ENCODE peak calls at places on chromosomes 12 and 14, in eight cellular contexts. H is fibroblast of lung, Z is PC-9, W is stomach, Y is psoas muscle, F is small intestine, U is prostate gland, X is aorta. R is an unnamed sample. For H3K36me3, the result is how much of the 10 kb centered on the place peaks cover.

GRCh38 chr12:131454418-131455217 is 256.3 kb upstream of the SFSWAP start:
- DNase-seq in H (no peak), Z (peak), W (peak), Y (no peak), F (peak), U (no peak), X (no peak), R (peak)

GRCh38 chr14:23186913-23187654 is 3.6 kb upstream of the SLC7A8 start:
- DNase-seq in H (peak), Z (peak), W (peak), Y (no peak), F (peak), U (peak), X (no peak), R (no peak)

GRCh38 chr12:62692884-62693283 is 226.3 kb downstream of the MON2 start:
- DNase-seq in H (peak), Z (no peak), W (no peak), Y (no peak), F (no peak), U (no peak), X (no peak), R (no peak)

GRCh38 chr12:115691123-115691522 is 586.4 kb downstream of the MED13L start:
- DNase-seq in H (no peak), Z (no peak), W (no peak), Y (no peak), F (peak), U (no peak), X (no peak), R (no peak)

GRCh38 chr12:110245278-110245868 is 35.7 kb upstream of the ATP2A2 start:
- DNase-seq in H (no peak), Z (no peak), W (peak), Y (no peak), F (peak), U (no peak), X (peak), R (peak)

GRCh38 chr14:95204705-95205104 is 47.4 kb upstream of the DICER1 start:
- DNase-seq in H (no peak), Z (no peak), W (no peak), Y (no peak), F (no peak), U (no peak), X (no peak), R (no peak)

GRCh38 chr14:51328089-51328941 is 88.3 kb downstream of the TMX1 start:
- DNase-seq in H (peak), Z (peak), W (no peak), Y (peak), F (no peak), U (no peak), X (no peak), R (no peak)

GRCh38 chr12:19031032-19031431 is 98.5 kb upstream of the PLEKHA5 start:
- DNase-seq in H (peak), Z (peak), W (no peak), Y (no peak), F (no peak), U (no peak), X (no peak), R (no peak)

GRCh38 chr12:127660961-127661360 is 606.0 kb upstream of the TMEM132C start:
- DNase-seq in H (no peak), Z (no peak), W (no peak), Y (no peak), F (no peak), U (no peak), X (no peak), R (no peak)

GRCh38 chr12:70927356-70927755 is 6.8 kb upstream of the PTPRR start:
- DNase-seq in H (no peak), Z (no peak), W (no peak), Y (no peak), F (no peak), U (no peak), X (no peak), R (no peak)

GRCh38 chr14:64762044-64763034 is 58.1 kb downstream of the PLEKHG3 start:
- DNase-seq in H (peak), Z (peak), W (peak), Y (peak), F (peak), U (peak), X (peak), R (peak)

GRCh38 chr12:31591308-31591901 is 469 bp upstream of the DENND5B start:
- DNase-seq in H (peak), Z (no peak), W (no peak), Y (no peak), F (peak), U (peak), X (no peak), R (no peak)

GRCh38 chr12:28130625-28131598 is 59.3 kb upstream of the CCDC91 start:
- DNase-seq in H (peak), Z (peak), W (no peak), Y (peak), F (no peak), U (no peak), X (peak), R (no peak)

GRCh38 chr12:119704065-119704747 is 36.3 kb downstream of the PRKAB1 start:
- DNase-seq in H (peak), Z (no peak), W (no peak), Y (peak), F (no peak), U (no peak), X (no peak), R (no peak)

GRCh38 chr14:74569826-74570591 is 42.0 kb downstream of the LTBP2 start:
- DNase-seq in H (peak), Z (peak), W (no peak), Y (no peak), F (no peak), U (peak), X (peak), R (no peak)

GRCh38 chr14:90184094-90184493 is 72.3 kb upstream of the PSMC1 start:
- DNase-seq in H (no peak), Z (no peak), W (no peak), Y (no peak), F (no peak), U (no peak), X (no peak), R (peak)

GRCh38 chr12:14885718-14886201 is at the start of gene MGP:
- DNase-seq in H (peak), Z (peak), W (no peak), Y (peak), F (no peak), U (peak), X (peak), R (no peak)

GRCh38 chr12:67442347-67442841 is 173.2 kb downstream of the CAND1 start:
- DNase-seq in H (no peak), Z (no peak), W (no peak), Y (no peak), F (peak), U (no peak), X (no peak), R (no peak)

GRCh38 chr12:42590324-42590934 is 883 bp upstream of the PRICKLE1 start:
- DNase-seq in H (peak), Z (peak), W (no peak), Y (peak), F (peak), U (no peak), X (peak), R (peak)

GRCh38 chr12:1827806-1828805 is 7.7 kb downstream of the LRTM2 start:
- DNase-seq in H (no peak), Z (no peak), W (no peak), Y (no peak), F (no peak), U (no peak), X (peak), R (peak)

GRCh38 chr14:55180434-55180833 is 11.0 kb downstream of the DLGAP5 start:
- DNase-seq in H (peak), Z (no peak), W (no peak), Y (no peak), F (no peak), U (no peak), X (no peak), R (no peak)

GRCh38 chr14:55180006-55180405 is 11.4 kb downstream of the DLGAP5 start:
- DNase-seq in H (no peak), Z (no peak), W (no peak), Y (no peak), F (no peak), U (no peak), X (no peak), R (no peak)
- H3K36me3 ChIP-seq in H (under half), Z (under half), W (under half), Y (under half), F (under half), U (under half), X (under half), R (under half)

DNA sequence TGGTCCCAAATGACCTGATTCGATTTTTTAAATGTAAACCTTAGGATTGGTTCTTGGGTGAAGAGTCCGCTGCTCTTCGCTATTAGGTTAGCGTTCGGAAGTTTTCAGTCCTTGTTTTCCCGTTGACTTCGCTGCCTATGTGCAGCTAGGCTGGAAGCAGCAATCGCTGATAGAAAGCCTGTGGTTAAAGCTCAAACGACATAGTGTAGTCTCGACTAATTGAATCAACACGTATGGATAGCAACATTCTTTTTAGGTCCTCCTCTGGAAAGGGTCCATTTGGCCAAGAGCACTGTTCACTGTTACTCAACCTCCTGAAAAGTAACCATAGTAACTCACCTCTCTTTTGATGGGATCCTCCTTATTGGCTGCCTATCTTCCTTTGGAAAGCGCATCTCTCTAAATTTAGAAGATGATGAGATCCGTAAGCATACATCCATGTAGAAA is 355.5 kb downstream of the SNAPC1 start:
- DNase-seq in H (peak), Z (no peak), W (no peak), Y (no peak), F (no peak), U (no peak), X (no peak), R (no peak)
- H3K4me3 ChIP-seq in H (peak), Z (no peak), W (peak), Y (peak), F (no peak), U (peak), X (no peak), R (no peak)

GRCh38 chr14:30906752-30907658 is 32.6 kb downstream of the COCH start:
- DNase-seq in H (peak), Z (no peak), W (no peak), Y (no peak), F (no peak), U (no peak), X (no peak), R (no peak)

GRCh38 chr14:30908826-30909225 is 34.5 kb downstream of the COCH start:
- DNase-seq in H (no peak), Z (no peak), W (no peak), Y (no peak), F (no peak), U (no peak), X (no peak), R (no peak)

GRCh38 chr14:30903285-30904124 is 29.1 kb downstream of the COCH start:
- DNase-seq in H (no peak), Z (no peak), W (no peak), Y (no peak), F (no peak), U (no peak), X (no peak), R (no peak)

GRCh38 chr14:30907659-30908057 is 33.3 kb downstream of the COCH start:
- DNase-seq in H (no peak), Z (no peak), W (no peak), Y (no peak), F (no peak), U (no peak), X (no peak), R (no peak)
- H3K36me3 ChIP-seq in H (under half), Z (under half), W (half or more), Y (half or more), F (under half), U (under half), X (under half), R (half or more)

GRCh38 chr14:71314717-71315116 is 407.5 kb downstream of the PCNX1 start:
- DNase-seq in H (no peak), Z (no peak), W (no peak), Y (no peak), F (no peak), U (no peak), X (no peak), R (no peak)
- H3K4me3 ChIP-seq in H (no peak), Z (no peak), W (no peak), Y (no peak), F (no peak), U (no peak), X (no peak), R (no peak)

GRCh38 chr12:418432-418831 is 17.0 kb downstream of the CCDC77 start:
- DNase-seq in H (no peak), Z (no peak), W (no peak), Y (no peak), F (no peak), U (no peak), X (no peak), R (no peak)

DNA sequence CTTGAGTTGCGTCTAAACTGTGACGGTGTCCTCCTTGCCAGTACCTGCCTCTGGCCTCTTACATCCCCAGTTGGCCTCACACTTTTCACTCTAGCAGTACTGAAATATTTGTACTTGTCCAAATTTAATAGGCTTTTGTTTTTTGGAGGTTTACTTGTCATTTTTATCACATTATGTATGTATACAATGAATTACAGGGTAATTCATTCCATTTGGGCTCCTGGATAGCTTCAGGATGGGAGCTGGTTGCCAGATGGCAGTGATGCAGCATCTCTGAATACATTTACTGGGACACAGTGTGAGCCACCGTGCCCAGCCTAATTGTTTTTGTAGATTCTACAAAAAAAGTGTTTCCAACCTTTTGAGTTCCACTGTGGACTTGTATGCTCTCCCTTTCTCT is 13.4 kb downstream of the CCDC77 start:
- DNase-seq in H (no peak), Z (no peak), W (no peak), Y (no peak), F (no peak), U (no peak), X (no peak), R (no peak)
- H3K36me3 ChIP-seq in H (under half), Z (under half), W (half or more), Y (half or more), F (under half), U (under half), X (under half), R (half or more)

GRCh38 chr12:13405961-13406703 is 209.6 kb downstream of the EMP1 start:
- DNase-seq in H (no peak), Z (no peak), W (no peak), Y (no peak), F (no peak), U (no peak), X (no peak), R (no peak)
- H3K4me3 ChIP-seq in H (no peak), Z (no peak), W (no peak), Y (no peak), F (no peak), U (no peak), X (no peak), R (no peak)

DNA sequence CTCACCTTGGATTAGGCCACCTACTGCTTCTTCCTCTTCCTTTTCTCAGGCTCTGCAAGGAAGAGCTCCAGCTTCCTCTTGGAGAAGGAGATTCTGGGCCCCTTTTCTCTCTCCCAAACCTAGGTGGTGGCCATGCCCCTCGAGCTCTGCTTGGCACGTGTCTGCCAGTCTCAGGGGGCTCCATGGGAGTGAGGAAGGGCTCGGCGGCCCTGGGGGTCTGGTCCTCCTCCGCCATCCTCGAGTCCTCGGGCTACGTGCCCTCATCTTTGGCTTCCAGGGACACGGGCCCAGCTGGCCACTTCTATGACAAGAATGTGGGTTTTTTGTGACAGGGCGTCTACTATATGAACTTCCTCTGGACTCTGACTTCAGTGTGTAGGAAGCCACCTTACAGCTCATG is 34.3 kb downstream of the HSP90AA1 start:
- DNase-seq in H (no peak), Z (no peak), W (no peak), Y (no peak), F (no peak), U (no peak), X (no peak), R (no peak)
- H3K36me3 ChIP-seq in H (under half), Z (under half), W (half or more), Y (half or more), F (under half), U (under half), X (under half), R (under half)

GRCh38 chr12:75511116-75512048 is at the start of gene KRR1:
- DNase-seq in H (peak), Z (peak), W (peak), Y (peak), F (peak), U (peak), X (peak), R (peak)

GRCh38 chr12:75505706-75506312 is 5.6 kb downstream of the KRR1 start:
- DNase-seq in H (peak), Z (no peak), W (no peak), Y (no peak), F (no peak), U (no peak), X (no peak), R (no peak)

GRCh38 chr12:75508159-75508558 is 3.2 kb downstream of the KRR1 start:
- DNase-seq in H (no peak), Z (no peak), W (no peak), Y (no peak), F (no peak), U (no peak), X (no peak), R (no peak)

GRCh38 chr12:75503866-75504265 is 7.5 kb downstream of the KRR1 start:
- DNase-seq in H (no peak), Z (no peak), W (no peak), Y (no peak), F (no peak), U (no peak), X (no peak), R (no peak)

GRCh38 chr12:75509621-75510020 is 1.8 kb downstream of the KRR1 start:
- DNase-seq in H (no peak), Z (no peak), W (no peak), Y (no peak), F (no peak), U (no peak), X (no peak), R (no peak)
- H3K4me3 ChIP-seq in H (peak), Z (peak), W (no peak), Y (peak), F (no peak), U (no peak), X (no peak), R (no peak)

GRCh38 chr12:73053903-73054302 is 781.7 kb downstream of the TRHDE start:
- DNase-seq in H (no peak), Z (no peak), W (no peak), Y (no peak), F (no peak), U (no peak), X (no peak), R (no peak)
- H3K36me3 ChIP-seq in H (under half), Z (under half), W (under half), Y (under half), F (under half), U (under half), X (under half), R (under half)